ENCODE peak calls at places on chromosomes 5 and 9, in eight cellular contexts. Z is GM23338, W is HepG2, T is HCT116, F is stomach, J is transverse colon, R is breast epithelium, S is vagina. U is an unnamed sample.
A peak's percentile ranks its signal among the peaks of the same experiment; 100 is the strongest.

GRCh38 chr5:7794301-7794700 is 56.6 kb downstream of the CFAP90 start:
- DNase-seq in Z (peak; percentile 43), T (no peak), R (no peak), W (no peak), F (no peak), S (no peak), J (no peak), U (no peak)

GRCh38 chr5:157761690-157762611 is 18.4 kb downstream of the LSM11 start:
- DNase-seq in F (no peak), T (peak; percentile 35), S (no peak), W (peak; percentile 60), J (peak; percentile 8), R (no peak), Z (peak; percentile 88), U (no peak)

GRCh38 chr5:8686707-8687106 is 817.8 kb downstream of the MTRR start:
- DNase-seq in S (no peak), Z (no peak), W (no peak), T (no peak), R (no peak), J (no peak), F (no peak), U (no peak)

GRCh38 chr9:38082456-38083287 is 13.6 kb upstream of the SHB start:
- DNase-seq in W (no peak), Z (no peak), F (no peak), J (no peak), T (no peak), S (peak; percentile 58), R (no peak), U (peak; percentile 31)

GRCh38 chr9:104864675-104865104 is 63.3 kb downstream of the ABCA1 start:
- DNase-seq in Z (no peak), J (no peak), R (no peak), W (no peak), F (no peak), S (no peak), T (no peak), U (no peak)

GRCh38 chr9:121201045-121201737 is 478 bp downstream of the RAB14 start:
- DNase-seq in Z (peak; percentile 60), F (peak; percentile 53), T (no peak), W (no peak), J (peak; percentile 60), R (peak; percentile 61), S (no peak), U (peak; percentile 94)

GRCh38 chr9:95641591-95641990 is 124.8 kb upstream of the PTCH1 start:
- DNase-seq in W (no peak), F (no peak), T (no peak), Z (no peak), S (peak; percentile 70), R (no peak), J (no peak), U (no peak)

GRCh38 chr9:37424204-37424685 is 1.7 kb downstream of the GRHPR start:
- DNase-seq in T (no peak), J (no peak), S (no peak), Z (no peak), F (no peak), R (no peak), W (peak; percentile 62), U (no peak)

GRCh38 chr9:89536145-89536574 is 38.2 kb upstream of the SEMA4D start:
- DNase-seq in Z (no peak), J (no peak), F (no peak), S (no peak), T (no peak), R (no peak), W (no peak), U (no peak)

GRCh38 chr5:1728846-1729245 is 70.8 kb downstream of the MRPL36 start:
- DNase-seq in F (peak; percentile 24), W (no peak), R (peak; percentile 36), Z (no peak), S (no peak), T (no peak), J (no peak), U (no peak)

DNA sequence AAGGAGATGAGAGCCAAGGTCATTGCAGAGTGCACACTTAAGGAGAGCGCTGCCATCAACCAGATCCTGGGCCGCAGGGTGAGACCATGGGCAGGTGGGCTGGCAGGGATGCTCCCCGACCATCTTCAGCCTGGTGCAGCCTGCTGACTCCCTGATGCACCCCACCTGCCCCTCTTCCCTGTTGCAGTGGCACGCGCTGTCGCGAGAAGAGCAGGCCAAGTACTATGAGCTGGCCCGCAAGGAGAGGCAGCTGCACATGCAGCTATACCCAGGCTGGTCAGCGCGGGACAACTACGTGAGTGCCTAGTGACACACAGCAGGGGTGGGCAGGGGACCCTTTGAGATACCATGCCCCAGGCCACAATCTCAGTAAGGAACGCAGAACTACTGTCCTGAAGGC is 28.3 kb downstream of the TCF7 start:
- DNase-seq in F (peak; percentile 24), R (peak; percentile 27), W (no peak), J (no peak), T (no peak), Z (no peak), S (peak; percentile 47), U (peak; percentile 69)
- TF ChIP-seq POLR2AphosphoS5 in F (no peak), R (no peak), W (no peak), J (no peak), T (no peak), Z (no peak), S (no peak), U (peak; percentile 76)

DNA sequence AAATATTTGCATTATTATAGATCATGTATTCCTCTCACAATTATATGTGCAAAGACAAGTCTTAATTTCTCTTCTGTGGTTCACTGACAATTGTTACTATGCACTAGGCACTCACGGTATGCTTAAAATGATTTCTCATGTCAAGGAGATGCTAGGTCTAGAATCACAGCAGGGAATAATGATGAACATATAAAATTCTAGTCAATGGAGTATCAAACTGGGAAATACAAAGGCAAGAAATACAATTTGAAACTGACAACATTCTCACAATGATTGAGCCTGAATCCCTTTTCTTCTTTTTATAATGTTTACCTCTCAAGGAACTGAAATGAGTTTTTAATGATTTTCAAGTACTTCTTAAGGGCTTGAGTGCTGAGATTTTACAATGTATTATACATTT is 302.3 kb upstream of the GRAMD2B start:
- DNase-seq in W (no peak), J (no peak), R (no peak), Z (no peak), S (no peak), F (no peak), T (no peak), U (no peak)
- TF ChIP-seq POLR2AphosphoS5 in W (no peak), J (no peak), R (no peak), Z (no peak), S (no peak), F (no peak), T (no peak), U (no peak)

GRCh38 chr9:33374634-33375237 is 27.6 kb downstream of the AQP7 start:
- DNase-seq in F (peak; percentile 79), J (peak; percentile 80), S (no peak), W (peak; percentile 70), T (peak; percentile 64), R (peak; percentile 65), Z (peak; percentile 94), U (peak; percentile 81)
- TF ChIP-seq POLR2AphosphoS5 in F (no peak), J (no peak), S (no peak), W (no peak), T (no peak), R (no peak), Z (no peak), U (no peak)

DNA sequence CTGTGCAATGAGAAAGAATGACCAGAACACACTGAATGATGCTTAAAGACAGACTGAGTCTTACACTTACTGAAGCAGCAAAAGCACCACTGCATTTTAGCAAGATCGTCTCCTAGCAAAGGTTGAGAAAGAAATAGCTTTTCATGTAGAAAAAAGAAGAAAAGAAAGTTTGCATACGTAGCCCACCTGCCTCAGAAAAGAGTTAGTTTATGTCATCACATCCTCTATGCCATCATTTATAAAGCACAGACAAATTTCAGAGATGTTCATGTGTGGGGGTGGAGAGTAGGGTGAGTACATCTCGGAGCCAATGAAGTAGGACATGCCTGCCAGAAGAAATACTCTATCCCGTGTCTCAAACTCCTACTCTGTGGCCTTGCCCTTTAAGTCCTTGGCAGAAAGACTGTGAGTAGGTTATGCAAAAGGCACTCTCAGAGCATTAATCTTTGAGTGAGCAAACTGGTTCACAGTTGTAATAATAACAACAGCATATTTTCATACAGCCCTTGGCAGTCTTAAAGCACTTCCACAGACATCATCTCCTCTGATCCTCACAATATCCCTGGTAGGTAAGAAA is 22.4 kb downstream of the NRG2 start:
- DNase-seq in T (no peak), S (no peak), W (no peak), Z (no peak), F (no peak), R (no peak), J (no peak), U (no peak)
- TF ChIP-seq POLR2AphosphoS5 in T (no peak), S (no peak), W (no peak), Z (no peak), F (no peak), R (no peak), J (peak; percentile 48), U (no peak)

GRCh38 chr9:108978121-108978694 is 35.1 kb downstream of the CTNNAL1 start:
- DNase-seq in T (no peak), Z (no peak), F (no peak), J (no peak), W (no peak), S (no peak), R (no peak), U (no peak)
- TF ChIP-seq POLR2AphosphoS5 in T (no peak), Z (no peak), F (no peak), J (no peak), W (no peak), S (no peak), R (no peak), U (no peak)

DNA sequence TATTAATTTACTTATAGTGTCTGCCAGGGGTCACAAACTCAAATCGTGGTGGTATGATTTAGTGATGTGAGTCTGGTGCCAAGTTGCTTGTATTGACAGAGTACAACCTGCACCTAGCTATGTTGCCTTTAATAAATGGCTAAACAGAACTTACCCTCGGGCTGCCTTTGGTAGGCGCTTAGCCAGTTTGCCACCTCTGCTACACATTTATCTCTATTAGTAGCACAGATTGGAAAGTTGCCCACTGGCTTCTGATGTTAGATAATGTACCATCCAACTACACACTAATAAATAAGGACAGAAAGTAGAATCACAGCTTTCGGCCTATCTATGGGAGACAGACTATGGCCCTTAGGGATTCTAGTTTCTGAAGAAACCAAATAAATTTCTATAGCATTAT is 368.4 kb downstream of the MAN2A1 start:
- DNase-seq in T (no peak), J (no peak), W (no peak), R (no peak), F (no peak), S (no peak), Z (no peak), U (no peak)
- TF ChIP-seq POLR2AphosphoS5 in T (no peak), J (no peak), W (no peak), R (no peak), F (no peak), S (no peak), Z (no peak), U (no peak)

GRCh38 chr9:28155671-28156070 is 582.4 kb upstream of the C9orf72 start:
- DNase-seq in W (no peak), T (no peak), F (no peak), S (no peak), Z (no peak), J (no peak), R (no peak), U (no peak)
- TF ChIP-seq POLR2AphosphoS5 in W (no peak), T (no peak), F (no peak), S (no peak), Z (no peak), J (no peak), R (no peak), U (no peak)

U was measured in spleen.